ENCODE peak calls at places on chromosomes 11 and 22, in six cellular contexts. G, S, D, I, J and X are unnamed samples.

GRCh38 chr11:100593321-100593720 is 93.8 kb upstream of the ARHGAP42 start:
- DNase-seq in G (no peak), S (no peak), D (peak; percentile 38), I (no peak), J (no peak), X (no peak)

GRCh38 chr22:40387758-40388157 is 17.4 kb downstream of the SGSM3 start:
- DNase-seq in G (no peak), S (no peak), D (no peak), I (no peak), J (no peak), X (no peak)

GRCh38 chr11:102447193-102447592 is 5.4 kb downstream of the TMEM123 start:
- DNase-seq in G (no peak), S (no peak), D (no peak), I (no peak), J (no peak), X (no peak)

GRCh38 chr11:16195659-16196058 is 160.7 kb downstream of the SOX6 start:
- DNase-seq in G (no peak), S (peak; percentile 5), D (peak; percentile 72), I (no peak), J (peak; percentile 5), X (peak; percentile 19)

GRCh38 chr11:24198458-24198857 is 298.4 kb upstream of the LUZP2 start:
- DNase-seq in G (no peak), S (no peak), D (no peak), I (no peak), J (no peak), X (no peak)

GRCh38 chr11:83441171-83441570 is 155.0 kb upstream of the CCDC90B start:
- DNase-seq in G (no peak), S (no peak), D (no peak), I (no peak), J (no peak), X (no peak)

GRCh38 chr11:63682045-63682915 is 980 bp downstream of the RTN3 start:
- DNase-seq in G (no peak), S (peak; percentile 55), D (no peak), I (peak; percentile 11), J (peak; percentile 32), X (peak; percentile 46)

GRCh38 chr22:49972163-49973017 is 11.8 kb downstream of the PIM3 start:
- DNase-seq in G (no peak), S (no peak), D (no peak), I (peak; percentile 1), J (no peak), X (no peak)

GRCh38 chr22:36702832-36703210 is 731 bp downstream of the CACNG2 start:
- DNase-seq in G (no peak), S (no peak), D (no peak), I (no peak), J (no peak), X (no peak)

GRCh38 chr22:33481550-33481949 is 423.4 kb upstream of the SYN3 start:
- DNase-seq in G (no peak), S (no peak), D (no peak), I (no peak), J (no peak), X (no peak)

GRCh38 chr11:13668957-13669521 is 571 bp downstream of the FAR1 start:
- DNase-seq in G (no peak), S (peak; percentile 59), D (no peak), I (peak; percentile 19), J (no peak), X (peak; percentile 49)

GRCh38 chr22:49547751-49548239 is 279.9 kb downstream of the BRD1 start:
- DNase-seq in G (no peak), S (no peak), D (no peak), I (no peak), J (no peak), X (no peak)